ENCODE peak calls at places on chromosomes 1 and 21, in four cellular contexts. One of them, this sample, is unnamed. For H3K9me3 and H3K4me1, the result is how much of the 10 kb centered on the place peaks cover.

GRCh38 chr1:217135569-217135915 is 412.3 kb upstream of the ESRRG start:
- DNase-seq in OCI-LY7: no peak
- DNase-seq in upper lobe of right lung: no peak
- DNase-seq in astrocyte: no peak
- DNase-seq in this sample: no peak

GRCh38 chr1:36884801-36885200 is 149.5 kb downstream of the GRIK3 start:
- DNase-seq in OCI-LY7: peak
- DNase-seq in upper lobe of right lung: no peak
- DNase-seq in astrocyte: no peak
- DNase-seq in this sample: no peak

GRCh38 chr1:162695687-162696086 is 63.4 kb downstream of the DDR2 start:
- DNase-seq in OCI-LY7: no peak
- DNase-seq in upper lobe of right lung: no peak
- DNase-seq in astrocyte: no peak
- DNase-seq in this sample: no peak

GRCh38 chr1:83815348-83815747 is 183.6 kb downstream of the TTLL7 start:
- DNase-seq in OCI-LY7: no peak
- DNase-seq in upper lobe of right lung: no peak
- DNase-seq in astrocyte: peak
- DNase-seq in this sample: no peak

GRCh38 chr1:173206816-173207595 is at the start of gene TNFSF4:
- DNase-seq in OCI-LY7: no peak
- DNase-seq in upper lobe of right lung: no peak
- DNase-seq in astrocyte: peak
- DNase-seq in this sample: no peak

GRCh38 chr1:98761238-98761637 is 99.7 kb downstream of the SNX7 start:
- DNase-seq in OCI-LY7: peak
- DNase-seq in upper lobe of right lung: no peak
- DNase-seq in astrocyte: no peak
- DNase-seq in this sample: peak

GRCh38 chr1:186183219-186183618 is 191.8 kb downstream of the TPR start:
- DNase-seq in OCI-LY7: no peak
- DNase-seq in upper lobe of right lung: no peak
- DNase-seq in astrocyte: peak
- DNase-seq in this sample: no peak

GRCh38 chr1:93079685-93080141 is 630 bp downstream of the MTF2 start:
- DNase-seq in OCI-LY7: peak
- DNase-seq in upper lobe of right lung: peak
- DNase-seq in astrocyte: no peak
- DNase-seq in this sample: peak

GRCh38 chr1:43980255-43981134 is 1.5 kb downstream of the B4GALT2 start:
- DNase-seq in OCI-LY7: no peak
- DNase-seq in upper lobe of right lung: no peak
- DNase-seq in astrocyte: peak
- DNase-seq in this sample: peak

GRCh38 chr1:153649137-153649866 is 9.2 kb upstream of the SNAPIN start:
- DNase-seq in OCI-LY7: no peak
- DNase-seq in upper lobe of right lung: no peak
- DNase-seq in astrocyte: no peak
- DNase-seq in this sample: no peak

GRCh38 chr1:74771913-74772515 is 39.1 kb downstream of the TYW3 start:
- DNase-seq in OCI-LY7: peak
- DNase-seq in upper lobe of right lung: no peak
- DNase-seq in astrocyte: peak
- DNase-seq in this sample: peak

GRCh38 chr21:32370971-32371766 is 21.6 kb downstream of the URB1 start:
- DNase-seq in OCI-LY7: no peak
- DNase-seq in upper lobe of right lung: no peak
- DNase-seq in astrocyte: no peak
- DNase-seq in this sample: no peak

GRCh38 chr1:219466766-219467165 is 146.1 kb downstream of the ZC3H11B start:
- DNase-seq in OCI-LY7: no peak
- DNase-seq in upper lobe of right lung: no peak
- DNase-seq in astrocyte: no peak
- DNase-seq in this sample: no peak

GRCh38 chr1:244341455-244342450 is 110.0 kb downstream of the ADSS2 start:
- DNase-seq in OCI-LY7: no peak
- DNase-seq in upper lobe of right lung: no peak
- DNase-seq in astrocyte: peak
- DNase-seq in this sample: peak

GRCh38 chr1:177547200-177547599 is 376.4 kb downstream of the BRINP2 start:
- DNase-seq in OCI-LY7: no peak
- DNase-seq in upper lobe of right lung: no peak
- DNase-seq in astrocyte: no peak
- DNase-seq in this sample: no peak
- H3K9me3 ChIP-seq in OCI-LY7: under half
- H3K9me3 ChIP-seq in upper lobe of right lung: under half
- H3K9me3 ChIP-seq in astrocyte: under half
- H3K9me3 ChIP-seq in this sample: under half

GRCh38 chr1:94669213-94669612 is 127.7 kb upstream of the F3 start:
- DNase-seq in OCI-LY7: no peak
- DNase-seq in upper lobe of right lung: no peak
- DNase-seq in astrocyte: peak
- DNase-seq in this sample: no peak

GRCh38 chr1:94670273-94670672 is 128.7 kb upstream of the F3 start:
- DNase-seq in OCI-LY7: no peak
- DNase-seq in upper lobe of right lung: no peak
- DNase-seq in astrocyte: no peak
- DNase-seq in this sample: no peak

GRCh38 chr1:94667716-94668282 is 126.2 kb upstream of the F3 start:
- DNase-seq in OCI-LY7: no peak
- DNase-seq in upper lobe of right lung: no peak
- DNase-seq in astrocyte: no peak
- DNase-seq in this sample: no peak

GRCh38 chr1:94668528-94668927 is 127.0 kb upstream of the F3 start:
- DNase-seq in OCI-LY7: no peak
- DNase-seq in upper lobe of right lung: no peak
- DNase-seq in astrocyte: no peak
- DNase-seq in this sample: no peak

GRCh38 chr1:94666797-94667196 is 125.2 kb upstream of the F3 start:
- DNase-seq in OCI-LY7: no peak
- DNase-seq in upper lobe of right lung: no peak
- DNase-seq in astrocyte: no peak
- DNase-seq in this sample: no peak
- H3K4me1 ChIP-seq in OCI-LY7: under half
- H3K4me1 ChIP-seq in upper lobe of right lung: under half
- H3K4me1 ChIP-seq in astrocyte: under half
- H3K4me1 ChIP-seq in this sample: under half

DNA sequence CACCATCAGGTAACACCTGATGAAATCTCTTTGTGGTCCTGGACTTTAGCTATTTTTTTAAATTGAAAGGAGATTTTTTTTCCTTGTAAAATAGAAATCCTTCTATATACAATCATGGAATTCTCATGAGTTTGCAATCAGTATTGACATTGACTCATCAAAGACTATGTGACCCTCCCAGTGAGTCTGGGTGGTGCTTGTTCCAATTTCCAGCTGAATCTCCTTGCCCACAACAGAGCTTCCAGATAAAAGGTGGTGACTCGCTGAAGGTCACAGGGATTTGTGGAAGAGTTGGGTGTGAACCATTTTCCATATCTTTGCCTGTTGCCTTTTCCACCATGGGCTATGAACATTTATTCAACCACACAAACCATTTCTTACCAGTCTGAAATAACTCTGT is 486.6 kb downstream of the AJAP1 start:
- DNase-seq in OCI-LY7: no peak
- DNase-seq in upper lobe of right lung: no peak
- DNase-seq in astrocyte: no peak
- DNase-seq in this sample: no peak
- H3K9me3 ChIP-seq in OCI-LY7: under half
- H3K9me3 ChIP-seq in upper lobe of right lung: under half
- H3K9me3 ChIP-seq in astrocyte: under half
- H3K9me3 ChIP-seq in this sample: under half

GRCh38 chr1:241603626-241604337 is 36.4 kb downstream of the CHML start:
- DNase-seq in OCI-LY7: no peak
- DNase-seq in upper lobe of right lung: no peak
- DNase-seq in astrocyte: peak
- DNase-seq in this sample: no peak
- H3K4me1 ChIP-seq in OCI-LY7: under half
- H3K4me1 ChIP-seq in upper lobe of right lung: under half
- H3K4me1 ChIP-seq in astrocyte: under half
- H3K4me1 ChIP-seq in this sample: under half

GRCh38 chr21:27258222-27258621 is 291.3 kb upstream of the ADAMTS5 start:
- DNase-seq in OCI-LY7: no peak
- DNase-seq in upper lobe of right lung: no peak
- DNase-seq in astrocyte: no peak
- DNase-seq in this sample: no peak
- H3K9me3 ChIP-seq in OCI-LY7: under half
- H3K9me3 ChIP-seq in upper lobe of right lung: under half
- H3K9me3 ChIP-seq in astrocyte: under half
- H3K9me3 ChIP-seq in this sample: under half

DNA sequence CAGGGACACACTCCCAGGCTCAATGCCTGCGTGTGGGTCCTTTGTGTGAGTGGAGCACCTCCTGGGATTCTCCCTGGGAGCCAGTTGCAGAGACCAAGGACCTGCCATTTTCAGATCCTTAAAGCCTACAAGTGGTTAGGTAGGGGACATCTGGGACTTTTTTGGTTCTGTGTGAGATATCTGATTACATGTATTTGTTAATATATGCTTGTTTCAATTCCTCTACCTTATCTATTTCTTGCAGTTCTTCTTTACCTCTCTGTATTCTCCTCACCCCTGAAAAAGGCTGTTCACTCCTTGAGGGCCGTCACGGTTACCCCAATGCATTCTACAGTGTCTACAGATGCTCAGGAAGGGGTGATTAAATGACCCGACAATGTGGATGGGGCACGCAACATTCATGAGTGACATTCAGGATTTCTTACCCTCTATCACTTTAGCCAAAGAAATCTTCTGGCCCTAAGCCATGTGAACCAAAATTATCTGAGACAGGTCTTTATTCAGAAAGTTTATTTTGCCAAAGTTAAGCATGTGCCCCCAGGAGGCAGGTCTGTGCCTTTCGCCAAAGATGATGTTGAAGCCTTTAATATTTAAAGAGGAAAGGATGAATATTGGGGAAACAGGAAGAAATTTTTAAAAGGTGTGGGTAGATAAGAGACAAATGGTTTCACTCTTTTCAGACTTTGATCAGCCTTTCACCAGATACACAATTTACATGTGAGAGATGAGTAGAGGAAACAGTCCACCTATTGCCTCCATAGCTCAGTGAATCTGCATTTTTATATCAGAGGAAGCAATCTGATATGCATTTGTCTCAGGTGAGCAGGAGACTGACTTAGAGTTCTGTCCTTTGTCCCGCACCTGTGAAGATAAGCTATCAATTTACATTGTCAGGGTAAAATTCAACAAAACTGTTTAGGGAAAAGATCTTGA is 44.6 kb upstream of the MPZL1 start:
- DNase-seq in OCI-LY7: no peak
- DNase-seq in upper lobe of right lung: no peak
- DNase-seq in astrocyte: no peak
- DNase-seq in this sample: no peak
- H3K4me1 ChIP-seq in OCI-LY7: half or more
- H3K4me1 ChIP-seq in upper lobe of right lung: under half
- H3K4me1 ChIP-seq in astrocyte: under half
- H3K4me1 ChIP-seq in this sample: under half

GRCh38 chr1:2809656-2810055 is 8.2 kb upstream of the TTC34 start:
- DNase-seq in OCI-LY7: no peak
- DNase-seq in upper lobe of right lung: no peak
- DNase-seq in astrocyte: no peak
- DNase-seq in this sample: no peak
- H3K9me3 ChIP-seq in OCI-LY7: under half
- H3K9me3 ChIP-seq in upper lobe of right lung: under half
- H3K9me3 ChIP-seq in astrocyte: under half
- H3K9me3 ChIP-seq in this sample: under half

DNA sequence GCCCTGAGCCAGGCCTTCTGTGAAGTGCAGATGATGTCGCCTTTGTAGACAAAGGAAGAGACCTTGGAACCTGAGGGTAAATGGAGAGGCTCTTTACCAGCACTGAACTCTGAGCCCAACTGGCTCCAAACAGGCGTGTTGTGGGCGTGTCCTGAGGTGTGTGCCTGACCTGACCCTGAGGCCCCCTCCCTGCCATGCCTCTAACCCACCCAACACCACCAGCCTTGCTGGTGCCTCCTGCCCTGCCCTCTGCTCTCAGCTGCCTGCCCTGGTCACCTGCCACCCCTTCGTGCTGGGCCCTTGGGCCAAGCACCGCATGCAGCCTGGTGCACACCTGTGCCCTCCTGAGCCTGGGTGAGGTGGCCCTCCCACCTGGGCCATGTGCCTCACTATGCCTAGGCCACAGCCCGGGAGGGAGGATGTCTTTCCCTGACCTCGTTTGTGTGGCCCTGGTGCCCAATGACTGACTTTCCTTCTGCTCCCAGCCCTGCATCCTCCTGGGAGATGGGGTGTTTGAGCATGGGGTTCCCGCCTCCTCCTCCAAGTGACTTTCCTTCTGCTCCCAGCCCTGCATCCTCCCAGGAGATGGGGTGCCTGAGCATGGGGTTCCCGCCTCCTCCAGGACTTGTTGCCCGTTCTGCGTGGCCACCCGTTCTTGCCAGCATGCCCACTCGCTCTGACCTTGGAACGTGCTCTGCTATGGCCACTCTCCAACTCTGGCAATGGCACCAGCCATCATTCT is 157.0 kb downstream of the PCBP3 start:
- DNase-seq in OCI-LY7: no peak
- DNase-seq in upper lobe of right lung: no peak
- DNase-seq in astrocyte: no peak
- DNase-seq in this sample: peak
- H3K4me1 ChIP-seq in OCI-LY7: under half
- H3K4me1 ChIP-seq in upper lobe of right lung: under half
- H3K4me1 ChIP-seq in astrocyte: under half
- H3K4me1 ChIP-seq in this sample: under half

This sample was measured in small intestine.